ENCODE peak calls at places on chromosomes 6 and 20, in five cellular contexts. Q, D, O, Y and M are unnamed samples.

GRCh38 chr6:37576336-37576737 is 76.6 kb upstream of the CCDC167 start:
- DNase-seq in O (peak; percentile 58), Q (no peak), D (peak; percentile 88), Y (no peak), M (no peak)

GRCh38 chr20:38202982-38203293 is 37.9 kb upstream of the TGM2 start:
- DNase-seq in O (no peak), Q (no peak), Y (peak; percentile 52), D (no peak), M (no peak)

GRCh38 chr6:138662474-138662873 is 111.1 kb upstream of the CCDC28A start:
- DNase-seq in Q (no peak), O (no peak), Y (no peak), D (peak; percentile 73), M (no peak)

GRCh38 chr20:1376007-1376406 is 16.8 kb downstream of the FKBP1A start:
- DNase-seq in Y (no peak), O (no peak), D (no peak), Q (no peak), M (no peak)

GRCh38 chr6:142874676-142875075 is 70.3 kb downstream of the HIVEP2 start:
- DNase-seq in O (no peak), D (no peak), Q (no peak), Y (no peak), M (no peak)

GRCh38 chr20:50729925-50730764 is 1.2 kb upstream of the PARD6B start:
- DNase-seq in O (no peak), Q (no peak), Y (no peak), D (no peak), M (no peak)

GRCh38 chr6:7434672-7435071 is 45.1 kb downstream of the RIOK1 start:
- DNase-seq in O (no peak), Q (no peak), Y (no peak), D (no peak), M (no peak)

GRCh38 chr6:53983301-53983700 is 127.9 kb upstream of the MLIP start:
- DNase-seq in D (no peak), O (peak; percentile 35), Q (no peak), Y (no peak), M (no peak)

GRCh38 chr6:168514216-168514615 is 73.2 kb downstream of the SMOC2 start:
- DNase-seq in Q (peak; percentile 48), D (no peak), O (no peak), Y (no peak), M (no peak)

GRCh38 chr6:144264270-144265060 is 20.7 kb upstream of the UTRN start:
- DNase-seq in Y (no peak), O (peak; percentile 94), D (peak; percentile 90), Q (peak; percentile 60), M (no peak)

GRCh38 chr6:157228421-157229218 is 94.7 kb downstream of the TMEM242 start:
- DNase-seq in Q (no peak), Y (peak; percentile 55), D (no peak), O (no peak), M (no peak)

GRCh38 chr6:34021001-34021838 is 124.7 kb downstream of the GRM4 start:
- DNase-seq in Q (no peak), O (no peak), Y (peak; percentile 57), D (no peak), M (no peak)

GRCh38 chr6:50851269-50851847 is 32.7 kb downstream of the TFAP2B start:
- DNase-seq in D (no peak), Q (no peak), Y (no peak), O (no peak), M (no peak)

GRCh38 chr6:81950877-81951276 is 198.4 kb upstream of the TENT5A start:
- DNase-seq in Q (no peak), Y (no peak), O (peak; percentile 39), D (peak; percentile 85), M (no peak)

GRCh38 chr20:44843863-44844262 is 33.5 kb upstream of the RIMS4 start:
- DNase-seq in O (no peak), Y (no peak), Q (no peak), D (no peak), M (no peak)

GRCh38 chr6:128124713-128125112 is 223.9 kb upstream of the THEMIS start:
- DNase-seq in D (peak; percentile 39), O (peak; percentile 57), Q (no peak), Y (no peak), M (no peak)

GRCh38 chr6:1089860-1090259 is 222.0 kb upstream of the FOXQ1 start:
- DNase-seq in Q (no peak), Y (no peak), D (no peak), O (no peak), M (no peak)

GRCh38 chr6:25279748-25280616 is 808 bp downstream of the CARMIL1 start:
- DNase-seq in Q (no peak), D (no peak), Y (peak; percentile 70), O (no peak), M (peak; percentile 15)

GRCh38 chr6:155695495-155695894 is 239.9 kb upstream of the NOX3 start:
- DNase-seq in Y (no peak), O (no peak), D (no peak), Q (no peak), M (no peak)

GRCh38 chr20:24761220-24762065 is 187.6 kb upstream of the CST7 start:
- DNase-seq in Y (no peak), D (no peak), O (no peak), Q (no peak), M (no peak)

GRCh38 chr6:32969685-32970412 is 1.5 kb downstream of the BRD2 start:
- DNase-seq in D (peak; percentile 97), Q (peak; percentile 84), O (peak; percentile 92), Y (peak; percentile 85), M (peak; percentile 69)
- H3K27ac ChIP-seq in D (peak overlapping the region; percentile 100), Q (peak overlapping the region; percentile 100), O (peak overlapping the region; percentile 100), Y (peak overlapping the region; percentile 99), M (peak overlapping the region; percentile 100)

DNA sequence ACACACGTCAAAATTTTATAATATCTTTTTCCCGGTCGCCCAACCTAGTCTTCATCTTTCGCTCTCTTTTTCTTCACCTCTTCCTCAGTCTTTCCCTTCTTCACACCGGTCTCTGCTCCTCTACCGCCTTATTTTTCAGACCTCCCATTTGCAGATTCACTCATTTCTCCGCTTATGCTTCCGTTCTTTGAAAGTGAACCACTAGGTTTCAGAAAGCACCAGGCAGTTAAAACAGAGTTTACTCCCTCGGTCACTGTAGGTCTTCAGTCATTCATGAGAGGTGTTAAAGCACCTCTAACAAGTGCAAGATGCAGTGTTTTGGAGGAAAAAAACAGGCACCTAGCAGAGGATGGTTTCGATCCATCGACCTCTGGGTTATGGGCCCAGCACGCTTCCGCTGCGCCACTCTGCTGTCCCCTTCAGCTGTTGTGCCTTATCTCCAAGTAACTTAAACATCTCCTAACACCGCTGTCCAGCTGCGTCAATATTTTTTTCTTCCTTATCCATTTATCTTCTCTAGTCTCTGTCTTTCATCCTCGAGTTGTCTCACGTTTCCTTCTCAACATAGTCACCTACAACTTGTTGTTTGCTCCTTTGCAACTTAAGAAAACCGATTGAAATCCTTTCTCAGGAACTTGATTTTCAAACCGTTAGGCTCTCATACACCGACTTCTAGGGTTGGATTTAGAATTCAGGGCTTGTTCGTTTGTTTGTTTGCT is 119.7 kb upstream of the ZNF184 start:
- DNase-seq in Q (no peak), O (peak; percentile 79), D (peak; percentile 90), Y (no peak), M (no peak)
- TF ChIP-seq CTCF in Q (no peak), O (no peak), D (no peak), Y (no peak), M (no peak)

DNA sequence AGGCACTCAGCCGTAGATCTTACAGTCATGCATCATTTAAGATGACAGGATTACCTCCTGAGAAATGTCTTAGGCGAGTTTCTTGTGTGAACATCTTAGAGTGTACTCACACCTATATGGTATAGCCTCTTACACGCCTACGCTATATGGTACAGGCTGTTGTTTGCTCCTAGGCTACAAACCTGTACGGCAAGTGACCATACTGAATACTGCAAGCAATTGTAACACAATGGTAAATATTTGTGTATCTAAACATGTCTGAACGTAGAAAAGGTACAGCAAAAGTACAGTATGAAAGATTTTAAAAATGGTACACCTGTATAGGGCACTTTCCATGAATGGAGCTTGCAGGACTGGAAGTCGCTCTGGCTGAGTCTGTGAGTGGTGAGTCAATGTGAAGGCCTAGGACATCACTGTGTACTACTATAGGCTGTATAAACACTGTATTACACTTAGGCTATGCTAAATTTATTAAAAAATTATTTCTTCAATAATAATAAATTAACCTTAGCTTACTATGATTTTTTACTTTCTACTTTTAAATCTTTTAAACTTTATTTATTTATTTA is 540 bp upstream of the IL20RA start:
- DNase-seq in D (no peak), O (no peak), Y (no peak), Q (no peak), M (no peak)
- H3K4me3 ChIP-seq in D (no peak overlapping the region), O (no peak overlapping the region), Y (peak overlapping the region; percentile 69), Q (peak overlapping the region; percentile 85), M (no peak overlapping the region)

GRCh38 chr6:112018619-112019416 is 35.1 kb upstream of the CCN6 start:
- DNase-seq in Y (no peak), Q (peak; percentile 34), O (peak; percentile 42), D (no peak), M (peak; percentile 40)

GRCh38 chr6:112017169-112017568 is 36.7 kb upstream of the CCN6 start:
- DNase-seq in Q (no peak), D (no peak), O (no peak), Y (no peak), M (no peak)

GRCh38 chr6:112016335-112016734 is 37.6 kb upstream of the CCN6 start:
- DNase-seq in Y (no peak), O (peak; percentile 72), Q (no peak), D (peak; percentile 40), M (no peak)

GRCh38 chr6:112019619-112020018 is 34.3 kb upstream of the CCN6 start:
- DNase-seq in D (no peak), Q (no peak), Y (no peak), O (no peak), M (no peak)

GRCh38 chr6:112017760-112018537 is 36.0 kb upstream of the CCN6 start:
- DNase-seq in Q (no peak), D (no peak), Y (no peak), O (no peak), M (no peak)
- H3K27ac ChIP-seq in Q (peak overlapping the region; percentile 48), D (no peak overlapping the region), Y (no peak overlapping the region), O (no peak overlapping the region), M (no peak overlapping the region)

GRCh38 chr20:57811373-57812020 is 101.7 kb upstream of the PMEPA1 start:
- DNase-seq in Y (peak; percentile 72), Q (no peak), O (no peak), D (no peak), M (peak; percentile 27)

GRCh38 chr20:57809149-57809548 is 99.3 kb upstream of the PMEPA1 start:
- DNase-seq in D (no peak), Y (no peak), Q (no peak), O (no peak), M (no peak)

GRCh38 chr20:57809661-57810172 is 99.9 kb upstream of the PMEPA1 start:
- DNase-seq in Q (no peak), Y (peak; percentile 65), D (no peak), O (no peak), M (peak; percentile 54)

GRCh38 chr20:57808266-57808866 is 98.6 kb upstream of the PMEPA1 start:
- DNase-seq in Y (no peak), D (no peak), O (no peak), Q (no peak), M (no peak)

GRCh38 chr20:57810511-57811372 is 100.9 kb upstream of the PMEPA1 start:
- DNase-seq in Q (no peak), Y (peak; percentile 62), O (no peak), D (no peak), M (no peak)
- TF ChIP-seq CTCF in Q (no peak), Y (no peak), O (no peak), D (no peak), M (no peak)